ENCODE peak calls at places on chromosomes 7 and 10, in four cellular contexts. One of them, this sample, is unnamed.
A peak's percentile ranks its signal among the peaks of the same experiment; 100 is the strongest.

GRCh38 chr10:14263041-14263440 is 67.7 kb downstream of the FRMD4A start:
- DNase-seq in K562: no peak
- DNase-seq in body of pancreas: no peak
- DNase-seq in mesendoderm: no peak
- DNase-seq in this sample: no peak

GRCh38 chr7:131747625-131748024 is 191.2 kb upstream of the PODXL start:
- DNase-seq in K562: no peak
- DNase-seq in body of pancreas: no peak
- DNase-seq in mesendoderm: peak; percentile 55
- DNase-seq in this sample: no peak

GRCh38 chr7:132526111-132526741 is 50.0 kb downstream of the PLXNA4 start:
- DNase-seq in K562: no peak
- DNase-seq in body of pancreas: no peak
- DNase-seq in mesendoderm: no peak
- DNase-seq in this sample: no peak

GRCh38 chr10:23171232-23171876 is 20.8 kb upstream of the PTF1A start:
- DNase-seq in K562: peak; percentile 46
- DNase-seq in body of pancreas: peak; percentile 56
- DNase-seq in mesendoderm: peak; percentile 65
- DNase-seq in this sample: no peak

GRCh38 chr7:30076411-30076810 is 48.2 kb downstream of the PLEKHA8 start:
- DNase-seq in K562: no peak
- DNase-seq in body of pancreas: no peak
- DNase-seq in mesendoderm: no peak
- DNase-seq in this sample: no peak

GRCh38 chr7:150514748-150515222 is at the start of gene GIMAP7:
- DNase-seq in K562: no peak
- DNase-seq in body of pancreas: peak; percentile 9
- DNase-seq in mesendoderm: no peak
- DNase-seq in this sample: peak; percentile 79

GRCh38 chr10:43200538-43201390 is 62.5 kb downstream of the CSGALNACT2 start:
- DNase-seq in K562: no peak
- DNase-seq in body of pancreas: peak; percentile 0
- DNase-seq in mesendoderm: no peak
- DNase-seq in this sample: no peak

GRCh38 chr7:115047968-115048720 is 126.2 kb downstream of the MDFIC start:
- DNase-seq in K562: no peak
- DNase-seq in body of pancreas: no peak
- DNase-seq in mesendoderm: no peak
- DNase-seq in this sample: no peak

GRCh38 chr7:26201261-26202018 is at the start of gene CBX3:
- DNase-seq in K562: peak; percentile 85
- DNase-seq in body of pancreas: peak; percentile 89
- DNase-seq in mesendoderm: peak; percentile 98
- DNase-seq in this sample: peak; percentile 93

GRCh38 chr7:92133133-92133736 is 1.0 kb downstream of the CYP51A1 start:
- DNase-seq in K562: no peak
- DNase-seq in body of pancreas: no peak
- DNase-seq in mesendoderm: no peak
- DNase-seq in this sample: no peak

GRCh38 chr10:70441161-70441876 is at the start of gene NODAL:
- DNase-seq in K562: no peak
- DNase-seq in body of pancreas: no peak
- DNase-seq in mesendoderm: peak; percentile 81
- DNase-seq in this sample: no peak

GRCh38 chr10:122251459-122252255 is 19.4 kb upstream of the BTBD16 start:
- DNase-seq in K562: no peak
- DNase-seq in body of pancreas: no peak
- DNase-seq in mesendoderm: no peak
- DNase-seq in this sample: no peak

GRCh38 chr7:50733552-50733951 is 49.1 kb downstream of the GRB10 start:
- DNase-seq in K562: no peak
- DNase-seq in body of pancreas: peak; percentile 66
- DNase-seq in mesendoderm: peak; percentile 39
- DNase-seq in this sample: no peak

GRCh38 chr10:3660753-3661152 is 124.3 kb downstream of the KLF6 start:
- DNase-seq in K562: no peak
- DNase-seq in body of pancreas: no peak
- DNase-seq in mesendoderm: no peak
- DNase-seq in this sample: no peak

GRCh38 chr7:92873776-92874175 is 37.4 kb upstream of the CDK6 start:
- DNase-seq in K562: no peak
- DNase-seq in body of pancreas: no peak
- DNase-seq in mesendoderm: peak; percentile 50
- DNase-seq in this sample: no peak

GRCh38 chr7:105454058-105454739 is 65.5 kb upstream of the SRPK2 start:
- DNase-seq in K562: no peak
- DNase-seq in body of pancreas: no peak
- DNase-seq in mesendoderm: no peak
- DNase-seq in this sample: no peak

GRCh38 chr7:33868151-33868550 is 37.2 kb upstream of the BMPER start:
- DNase-seq in K562: no peak
- DNase-seq in body of pancreas: no peak
- DNase-seq in mesendoderm: peak; percentile 56
- DNase-seq in this sample: no peak

GRCh38 chr7:70486977-70487376 is 645.0 kb upstream of the GALNT17 start:
- DNase-seq in K562: no peak
- DNase-seq in body of pancreas: no peak
- DNase-seq in mesendoderm: no peak
- DNase-seq in this sample: no peak

GRCh38 chr7:100895956-100896742 is 461 bp upstream of the ACHE start:
- DNase-seq in K562: peak; percentile 90
- DNase-seq in body of pancreas: peak; percentile 73
- DNase-seq in mesendoderm: peak; percentile 88
- DNase-seq in this sample: peak; percentile 32

GRCh38 chr7:20785211-20786048 is 1.3 kb downstream of the SP8 start:
- DNase-seq in K562: no peak
- DNase-seq in body of pancreas: no peak
- DNase-seq in mesendoderm: peak; percentile 79
- DNase-seq in this sample: no peak

GRCh38 chr7:46449743-46450142 is 528.7 kb upstream of the IGFBP3 start:
- DNase-seq in K562: no peak
- DNase-seq in body of pancreas: no peak
- DNase-seq in mesendoderm: no peak
- DNase-seq in this sample: no peak

GRCh38 chr10:30413996-30414576 is 19.9 kb upstream of the MAP3K8 start:
- DNase-seq in K562: peak; percentile 62
- DNase-seq in body of pancreas: peak; percentile 61
- DNase-seq in mesendoderm: peak; percentile 61
- DNase-seq in this sample: peak; percentile 49

GRCh38 chr7:116441534-116441933 is 58.0 kb upstream of the CAV2 start:
- DNase-seq in K562: no peak
- DNase-seq in body of pancreas: no peak
- DNase-seq in mesendoderm: no peak
- DNase-seq in this sample: no peak

GRCh38 chr10:35058134-35058533 is 32.0 kb downstream of the CUL2 start:
- DNase-seq in K562: no peak
- DNase-seq in body of pancreas: no peak
- DNase-seq in mesendoderm: no peak
- DNase-seq in this sample: no peak

GRCh38 chr10:110850990-110851389 is 20.7 kb upstream of the PDCD4 start:
- DNase-seq in K562: no peak
- DNase-seq in body of pancreas: no peak
- DNase-seq in mesendoderm: no peak
- DNase-seq in this sample: no peak

GRCh38 chr10:15188629-15189028 is 20.1 kb upstream of the NMT2 start:
- DNase-seq in K562: no peak
- DNase-seq in body of pancreas: no peak
- DNase-seq in mesendoderm: no peak
- DNase-seq in this sample: no peak

GRCh38 chr7:35505031-35505430 is 189.9 kb downstream of the HERPUD2 start:
- DNase-seq in K562: no peak
- DNase-seq in body of pancreas: no peak
- DNase-seq in mesendoderm: no peak
- DNase-seq in this sample: no peak

GRCh38 chr10:86221442-86222335 is 144.9 kb downstream of the GRID1 start:
- DNase-seq in K562: no peak
- DNase-seq in body of pancreas: no peak
- DNase-seq in mesendoderm: no peak
- DNase-seq in this sample: no peak

GRCh38 chr7:74173074-74173473 is 1.1 kb upstream of the EIF4H start:
- DNase-seq in K562: no peak
- DNase-seq in body of pancreas: peak; percentile 18
- DNase-seq in mesendoderm: no peak
- DNase-seq in this sample: no peak

GRCh38 chr7:44223362-44224114 is 22.8 kb downstream of the YKT6 start:
- DNase-seq in K562: no peak
- DNase-seq in body of pancreas: peak; percentile 36
- DNase-seq in mesendoderm: no peak
- DNase-seq in this sample: no peak

GRCh38 chr7:112876877-112877276 is 86.7 kb upstream of the TMEM168 start:
- DNase-seq in K562: no peak
- DNase-seq in body of pancreas: no peak
- DNase-seq in mesendoderm: no peak
- DNase-seq in this sample: no peak

GRCh38 chr10:11403116-11403515 is 208.3 kb downstream of the USP6NL start:
- DNase-seq in K562: no peak
- DNase-seq in body of pancreas: no peak
- DNase-seq in mesendoderm: no peak
- DNase-seq in this sample: peak; percentile 84

DNA sequence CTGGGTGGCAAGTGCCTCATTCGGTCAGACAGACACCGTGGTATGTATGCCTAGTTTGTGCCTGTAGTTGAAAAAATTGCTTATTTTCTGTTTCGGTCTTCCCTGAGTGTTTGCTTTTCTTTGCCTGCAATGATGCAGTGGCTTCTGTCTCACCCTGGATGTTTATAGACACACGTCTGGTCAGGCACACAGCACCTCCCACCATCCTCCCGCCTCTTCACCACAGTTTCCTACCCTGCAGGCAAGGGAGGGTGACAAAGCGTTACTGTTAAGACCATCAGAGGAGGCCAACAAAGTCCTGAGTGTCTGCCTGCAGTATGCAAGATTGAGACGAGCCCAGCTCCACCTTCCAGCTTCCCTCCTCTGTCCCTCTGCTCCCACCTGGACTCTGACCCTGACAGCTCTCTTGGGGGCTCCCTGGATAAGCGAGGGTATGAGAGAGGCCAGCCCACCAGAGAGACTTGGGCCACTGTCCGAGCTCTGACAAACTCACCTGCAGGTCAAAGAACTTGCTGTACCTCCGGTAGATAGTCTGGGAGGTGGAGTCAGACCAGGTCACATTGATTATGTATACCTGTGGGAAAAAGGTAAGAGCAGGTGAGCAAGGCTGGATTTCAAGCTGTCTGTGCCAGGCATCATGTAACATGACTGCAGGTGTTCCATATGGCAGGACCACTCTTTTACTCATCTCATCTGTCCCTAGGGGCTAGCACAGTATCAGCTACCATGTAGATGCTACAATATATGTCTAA is 54.4 kb downstream of the SH3PXD2A start:
- DNase-seq in K562: no peak
- DNase-seq in body of pancreas: no peak
- DNase-seq in mesendoderm: peak; percentile 64
- DNase-seq in this sample: peak; percentile 79
- H3K4me1 ChIP-seq in K562: no peaks in the 10 kb centered on the region
- H3K4me1 ChIP-seq in body of pancreas: no peaks in the 10 kb centered on the region
- H3K4me1 ChIP-seq in mesendoderm: peaks cover 16% of the 10 kb centered on the region
- H3K4me1 ChIP-seq in this sample: peaks cover 32% of the 10 kb centered on the region

DNA sequence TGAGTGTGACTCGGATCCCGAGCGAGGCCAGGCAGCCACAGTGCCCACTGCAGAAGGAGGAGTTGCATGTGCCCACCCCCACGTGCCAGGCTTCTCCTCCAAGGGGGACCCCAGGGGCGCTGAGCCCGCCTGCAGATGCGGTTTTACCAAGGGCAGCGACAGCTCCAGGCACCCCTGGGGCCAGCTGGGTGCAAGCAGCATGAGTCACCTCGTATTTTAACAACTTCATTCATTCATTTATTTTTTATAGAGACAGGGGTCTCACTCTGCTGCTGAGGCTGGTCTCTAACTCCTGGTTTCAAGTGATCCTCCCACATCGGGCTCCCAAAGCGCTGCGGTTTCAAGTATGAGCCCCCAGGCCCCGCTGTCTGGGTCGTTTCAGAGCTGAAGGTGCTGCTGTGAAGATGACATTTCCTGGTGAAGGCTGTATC is 1.3 kb upstream of the FOXL3 start:
- DNase-seq in K562: no peak
- DNase-seq in body of pancreas: no peak
- DNase-seq in mesendoderm: no peak
- DNase-seq in this sample: no peak
- H3K27me3 ChIP-seq in K562: peaks cover 87% of the 10 kb centered on the region
- H3K27me3 ChIP-seq in body of pancreas: peaks cover 27% of the 10 kb centered on the region
- H3K27me3 ChIP-seq in mesendoderm: peaks cover 23% of the 10 kb centered on the region
- H3K27me3 ChIP-seq in this sample: peaks cover 8% of the 10 kb centered on the region

GRCh38 chr10:121240011-121240410 is 358.2 kb downstream of the FGFR2 start:
- DNase-seq in K562: no peak
- DNase-seq in body of pancreas: no peak
- DNase-seq in mesendoderm: no peak
- DNase-seq in this sample: no peak
- H3K27ac ChIP-seq in K562: no peak overlapping the region
- H3K27ac ChIP-seq in body of pancreas: no peak overlapping the region
- H3K27ac ChIP-seq in mesendoderm: no peak overlapping the region
- H3K27ac ChIP-seq in this sample: no peak overlapping the region

GRCh38 chr7:155190608-155191536 is 106.8 kb upstream of the INSIG1 start:
- DNase-seq in K562: peak; percentile 92
- DNase-seq in body of pancreas: peak; percentile 52
- DNase-seq in mesendoderm: peak; percentile 40
- DNase-seq in this sample: peak; percentile 39
- H3K4me1 ChIP-seq in K562: peaks cover 7% of the 10 kb centered on the region
- H3K4me1 ChIP-seq in body of pancreas: peaks cover 6% of the 10 kb centered on the region
- H3K4me1 ChIP-seq in mesendoderm: no peaks in the 10 kb centered on the region
- H3K4me1 ChIP-seq in this sample: peaks cover 3% of the 10 kb centered on the region

DNA sequence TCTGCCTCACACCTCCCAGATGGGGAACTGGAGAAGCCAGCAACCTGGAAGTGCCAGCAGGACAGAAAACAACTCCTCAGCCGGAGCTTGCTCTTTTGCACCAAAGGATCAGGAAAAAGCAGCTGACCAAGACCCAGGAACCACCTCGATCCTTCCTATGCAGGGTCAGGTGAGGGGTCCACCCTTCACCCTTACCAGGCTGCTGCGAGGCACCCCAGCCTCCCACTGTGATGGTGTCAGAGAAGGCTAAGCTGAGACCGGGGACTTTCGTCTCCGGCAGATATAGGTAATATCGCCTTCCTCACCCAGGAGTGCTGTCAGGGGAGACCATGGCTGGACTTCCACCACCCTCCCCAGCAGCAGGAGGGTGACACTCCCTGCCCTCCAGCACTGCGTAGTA is 254.7 kb downstream of the TCERG1L start:
- DNase-seq in K562: no peak
- DNase-seq in body of pancreas: no peak
- DNase-seq in mesendoderm: no peak
- DNase-seq in this sample: no peak
- H3K27me3 ChIP-seq in K562: peaks cover 4% of the 10 kb centered on the region
- H3K27me3 ChIP-seq in body of pancreas: no peaks in the 10 kb centered on the region
- H3K27me3 ChIP-seq in mesendoderm: no peaks in the 10 kb centered on the region
- H3K27me3 ChIP-seq in this sample: no peaks in the 10 kb centered on the region

GRCh38 chr10:99232357-99232999 is 3.2 kb downstream of the HPSE2 start:
- DNase-seq in K562: no peak
- DNase-seq in body of pancreas: no peak
- DNase-seq in mesendoderm: peak; percentile 66
- DNase-seq in this sample: no peak
- H3K27ac ChIP-seq in K562: no peak overlapping the region
- H3K27ac ChIP-seq in body of pancreas: no peak overlapping the region
- H3K27ac ChIP-seq in mesendoderm: no peak overlapping the region
- H3K27ac ChIP-seq in this sample: no peak overlapping the region

GRCh38 chr10:77293785-77294184 is 343.8 kb downstream of the KCNMA1 start:
- DNase-seq in K562: no peak
- DNase-seq in body of pancreas: peak; percentile 21
- DNase-seq in mesendoderm: no peak
- DNase-seq in this sample: no peak
- H3K4me1 ChIP-seq in K562: no peaks in the 10 kb centered on the region
- H3K4me1 ChIP-seq in body of pancreas: peaks cover 12% of the 10 kb centered on the region
- H3K4me1 ChIP-seq in mesendoderm: peaks cover 23% of the 10 kb centered on the region
- H3K4me1 ChIP-seq in this sample: no peaks in the 10 kb centered on the region

This sample was measured in CD4-positive, CD25-positive, alpha-beta regulatory T cell.